ENCODE peak calls at places on chromosomes 5 and 9, in nine cellular contexts. S is heart right ventricle; T is mammary epithelial cell; H is thoracic aorta; X is endodermal cell; R is Peyer's patch; M is effector memory CD4-positive, alpha-beta T cell; Z is body of pancreas; U is lower lobe of right lung. E is an unnamed sample.

GRCh38 chr5:171965740-171966139 is 40.7 kb downstream of the FBXW11 start:
- DNase-seq in Z (no peak), S (no peak), R (no peak), H (no peak), M (no peak), U (no peak), X (no peak), T (no peak), E (no peak)

GRCh38 chr5:51380603-51381207 is 2.5 kb upstream of the ISL1 start:
- DNase-seq in S (no peak), M (no peak), Z (no peak), H (no peak), U (no peak), R (no peak), X (peak; percentile 63), T (no peak), E (no peak)

GRCh38 chr5:151098185-151098813 is 17.5 kb upstream of the TNIP1 start:
- DNase-seq in X (no peak), M (no peak), R (no peak), S (no peak), Z (no peak), H (no peak), T (no peak), U (no peak), E (no peak)

GRCh38 chr9:129160712-129161533 is 17.1 kb downstream of the IER5L start:
- DNase-seq in X (no peak), Z (no peak), S (no peak), R (no peak), U (no peak), M (no peak), T (no peak), H (no peak), E (no peak)

GRCh38 chr5:139188558-139189270 is 9.5 kb downstream of the SIL1 start:
- DNase-seq in S (no peak), R (no peak), U (no peak), M (no peak), X (no peak), H (no peak), T (no peak), Z (no peak), E (no peak)

GRCh38 chr9:80061940-80062339 is 490.2 kb downstream of the TLE4 start:
- DNase-seq in H (peak; percentile 16), U (no peak), S (no peak), X (peak; percentile 48), M (no peak), R (no peak), Z (no peak), T (peak; percentile 3), E (no peak)

GRCh38 chr5:92887254-92887653 is 693.8 kb downstream of the NR2F1-AS1 start:
- DNase-seq in H (no peak), R (no peak), Z (no peak), U (no peak), T (no peak), X (no peak), S (no peak), M (no peak), E (no peak)

GRCh38 chr5:170791325-170791954 is 7.9 kb downstream of the GABRP start:
- DNase-seq in H (peak; percentile 6), M (no peak), S (peak; percentile 76), X (peak; percentile 94), T (peak; percentile 48), Z (peak; percentile 84), U (peak; percentile 57), R (peak; percentile 29), E (peak; percentile 83)

GRCh38 chr9:69502671-69503301 is 169.4 kb downstream of the APBA1 start:
- DNase-seq in H (no peak), X (no peak), M (no peak), T (peak; percentile 4), R (no peak), U (no peak), S (no peak), Z (no peak), E (no peak)

GRCh38 chr9:128249558-128249913 is 26.3 kb downstream of the GOLGA2 start:
- DNase-seq in T (no peak), M (no peak), S (no peak), R (no peak), H (no peak), Z (no peak), U (no peak), X (no peak), E (no peak)

DNA sequence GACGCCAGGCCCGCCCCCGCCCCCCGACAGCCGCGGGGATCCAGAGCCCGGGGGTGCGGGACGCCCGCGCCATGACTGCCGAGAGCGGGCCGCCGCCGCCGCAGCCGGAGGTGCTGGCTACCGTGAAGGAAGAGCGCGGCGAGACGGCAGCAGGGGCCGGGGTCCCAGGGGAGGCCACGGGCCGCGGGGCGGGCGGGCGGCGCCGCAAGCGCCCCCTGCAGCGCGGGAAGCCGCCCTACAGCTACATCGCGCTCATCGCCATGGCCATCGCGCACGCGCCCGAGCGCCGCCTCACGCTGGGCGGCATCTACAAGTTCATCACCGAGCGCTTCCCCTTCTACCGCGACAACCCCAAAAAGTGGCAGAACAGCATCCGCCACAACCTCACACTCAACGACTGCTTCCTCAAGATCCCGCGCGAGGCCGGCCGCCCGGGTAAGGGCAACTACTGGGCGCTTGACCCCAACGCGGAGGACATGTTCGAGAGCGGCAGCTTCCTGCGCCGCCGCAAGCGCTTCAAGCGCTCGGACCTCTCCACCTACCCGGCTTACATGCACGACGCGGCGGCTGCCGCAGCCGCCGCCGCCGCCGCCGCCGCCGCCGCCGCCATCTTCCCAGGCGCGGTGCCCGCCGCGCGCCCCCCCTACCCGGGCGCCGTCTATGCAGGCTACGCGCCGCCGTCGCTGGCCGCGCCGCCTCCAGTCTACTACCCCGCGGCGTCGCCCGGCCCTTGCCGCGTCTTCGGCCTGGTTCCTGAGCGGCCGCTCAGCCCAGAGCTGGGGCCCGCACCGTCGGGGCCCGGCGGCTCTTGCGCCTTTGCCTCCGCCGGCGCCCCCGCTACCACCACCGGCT is 1.0 kb downstream of the FOXE1 start:
- DNase-seq in U (peak; percentile 55), S (no peak), X (peak; percentile 87), T (peak; percentile 57), M (no peak), R (no peak), H (no peak), Z (no peak), E (no peak)
- H3K4me3 ChIP-seq in U (peak overlapping the region; percentile 46), S (peak overlapping the region; percentile 20), X (peak overlapping the region; percentile 32), T (peak overlapping the region; percentile 36), M (peak overlapping the region; percentile 55), R (peak overlapping the region; percentile 46), H (peak overlapping the region; percentile 61), Z (no peak overlapping the region), E (peak overlapping the region; percentile 43)

GRCh38 chr9:130329061-130329460 is 63.5 kb downstream of the HMCN2 start:
- DNase-seq in X (no peak), M (no peak), T (no peak), S (no peak), U (no peak), H (no peak), Z (no peak), R (no peak), E (no peak)

GRCh38 chr9:130332384-130332926 is 66.9 kb downstream of the HMCN2 start:
- DNase-seq in R (no peak), U (no peak), X (no peak), S (no peak), T (no peak), H (no peak), M (no peak), Z (no peak), E (no peak)

GRCh38 chr9:130330202-130330601 is 64.6 kb downstream of the HMCN2 start:
- DNase-seq in H (no peak), R (no peak), Z (no peak), X (no peak), S (no peak), M (no peak), U (no peak), T (no peak), E (no peak)

GRCh38 chr9:130331573-130331972 is 66.0 kb downstream of the HMCN2 start:
- DNase-seq in Z (peak; percentile 37), H (no peak), S (peak; percentile 68), R (peak; percentile 18), U (no peak), X (no peak), M (no peak), T (peak; percentile 28), E (peak; percentile 89)

DNA sequence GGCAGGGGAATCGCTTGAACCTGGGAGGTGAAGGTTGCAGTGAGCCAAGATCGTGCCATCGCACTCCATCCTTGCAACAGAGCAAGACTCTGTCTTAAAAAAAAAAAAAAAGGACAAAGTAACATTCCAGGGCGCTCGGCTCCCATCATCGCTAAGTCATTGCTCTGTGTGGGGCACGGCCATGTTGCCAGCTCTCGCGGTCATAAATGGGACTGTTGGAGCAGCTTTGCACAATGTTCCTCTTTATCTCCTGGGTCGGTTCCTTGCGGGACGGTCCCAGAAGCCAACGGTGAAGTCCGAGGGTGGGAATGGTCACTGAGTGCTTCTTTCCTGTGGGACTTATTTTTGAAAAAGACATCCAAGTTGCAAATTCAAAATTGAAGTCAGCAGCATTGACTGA is 65.5 kb downstream of the HMCN2 start:
- DNase-seq in X (no peak), T (no peak), U (no peak), H (no peak), R (no peak), M (no peak), S (no peak), Z (no peak), E (peak; percentile 48)
- H3K27ac ChIP-seq in X (no peak overlapping the region), T (no peak overlapping the region), U (peak overlapping the region; percentile 13), H (no peak overlapping the region), R (peak overlapping the region; percentile 87), M (no peak overlapping the region), S (peak overlapping the region; percentile 22), Z (no peak overlapping the region), E (peak overlapping the region; percentile 13)

DNA sequence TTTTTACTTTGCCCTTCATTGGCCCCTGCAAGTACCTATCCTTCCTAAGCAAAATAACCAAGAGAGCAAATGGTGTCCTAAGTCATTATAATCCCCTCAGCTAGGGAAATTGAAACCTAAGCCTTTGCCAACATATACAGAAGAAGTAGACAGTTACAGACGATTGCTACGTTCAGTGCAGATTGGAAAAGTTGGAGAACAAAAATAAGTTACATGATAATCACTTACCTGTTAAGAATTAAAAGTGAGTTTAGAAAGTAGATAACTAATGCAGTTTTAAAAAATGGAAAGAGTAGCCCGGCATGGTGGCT is 244.8 kb downstream of the MPDZ start:
- DNase-seq in X (no peak), M (no peak), R (no peak), T (no peak), U (no peak), Z (no peak), H (no peak), S (no peak), E (no peak)
- H3K4me3 ChIP-seq in X (no peak overlapping the region), M (no peak overlapping the region), R (no peak overlapping the region), T (no peak overlapping the region), U (peak overlapping the region; percentile 33), Z (no peak overlapping the region), H (peak overlapping the region; percentile 57), S (no peak overlapping the region), E (no peak overlapping the region)

GRCh38 chr5:147530801-147531389 is 21.0 kb upstream of the DPYSL3 start:
- DNase-seq in M (no peak), Z (no peak), T (peak; percentile 93), R (no peak), U (no peak), X (no peak), S (no peak), H (no peak), E (no peak)
- H3K27ac ChIP-seq in M (no peak overlapping the region), Z (no peak overlapping the region), T (peak overlapping the region; percentile 57), R (no peak overlapping the region), U (no peak overlapping the region), X (no peak overlapping the region), S (no peak overlapping the region), H (no peak overlapping the region), E (no peak overlapping the region)

GRCh38 chr9:893115-893514 is 51.6 kb downstream of the DMRT1 start:
- DNase-seq in X (no peak), M (no peak), U (no peak), T (no peak), R (no peak), S (no peak), Z (no peak), H (no peak), E (no peak)
- H3K4me3 ChIP-seq in X (no peak overlapping the region), M (no peak overlapping the region), U (no peak overlapping the region), T (no peak overlapping the region), R (no peak overlapping the region), S (no peak overlapping the region), Z (no peak overlapping the region), H (no peak overlapping the region), E (no peak overlapping the region)